ENCODE peak calls at places on chromosome 16, in six cellular contexts. One of them, this sample, is unnamed.

GRCh38 chr16:19804538-19805323 is 79.9 kb downstream of the GPRC5B start:
- DNase-seq in cardiac muscle cell: peak; percentile 46
- DNase-seq in left ventricle myocardium inferior: peak; percentile 71
- DNase-seq in tibial artery: peak; percentile 67
- DNase-seq in body of pancreas: peak; percentile 82
- DNase-seq in heart left ventricle: peak; percentile 78
- DNase-seq in this sample: peak; percentile 4

GRCh38 chr16:82091225-82091624 is 56.2 kb downstream of the HSD17B2 start:
- DNase-seq in left ventricle myocardium inferior: no peak
- DNase-seq in cardiac muscle cell: peak; percentile 25
- DNase-seq in heart left ventricle: no peak
- DNase-seq in body of pancreas: no peak
- DNase-seq in tibial artery: no peak
- DNase-seq in this sample: no peak

GRCh38 chr16:17374668-17375255 is 96.0 kb downstream of the XYLT1 start:
- DNase-seq in heart left ventricle: no peak
- DNase-seq in cardiac muscle cell: no peak
- DNase-seq in left ventricle myocardium inferior: no peak
- DNase-seq in tibial artery: no peak
- DNase-seq in body of pancreas: no peak
- DNase-seq in this sample: no peak

GRCh38 chr16:84524346-84524920 is 20.0 kb upstream of the MEAK7 start:
- DNase-seq in heart left ventricle: peak; percentile 47
- DNase-seq in cardiac muscle cell: no peak
- DNase-seq in tibial artery: no peak
- DNase-seq in body of pancreas: no peak
- DNase-seq in left ventricle myocardium inferior: no peak
- DNase-seq in this sample: no peak

GRCh38 chr16:89478576-89479221 is 11.7 kb downstream of the ANKRD11 start:
- DNase-seq in heart left ventricle: no peak
- DNase-seq in tibial artery: no peak
- DNase-seq in body of pancreas: no peak
- DNase-seq in cardiac muscle cell: peak; percentile 32
- DNase-seq in left ventricle myocardium inferior: no peak
- DNase-seq in this sample: no peak

GRCh38 chr16:8720080-8720966 is 45.9 kb downstream of the ABAT start:
- DNase-seq in left ventricle myocardium inferior: no peak
- DNase-seq in heart left ventricle: no peak
- DNase-seq in body of pancreas: peak; percentile 49
- DNase-seq in cardiac muscle cell: no peak
- DNase-seq in tibial artery: no peak
- DNase-seq in this sample: no peak

GRCh38 chr16:88338111-88338510 is 44.6 kb upstream of the ZNF469 start:
- DNase-seq in tibial artery: no peak
- DNase-seq in cardiac muscle cell: no peak
- DNase-seq in left ventricle myocardium inferior: no peak
- DNase-seq in heart left ventricle: peak; percentile 41
- DNase-seq in body of pancreas: no peak
- DNase-seq in this sample: no peak

GRCh38 chr16:81447383-81448101 is 2.9 kb downstream of the CMIP start:
- DNase-seq in heart left ventricle: no peak
- DNase-seq in cardiac muscle cell: no peak
- DNase-seq in tibial artery: no peak
- DNase-seq in left ventricle myocardium inferior: no peak
- DNase-seq in body of pancreas: peak; percentile 32
- DNase-seq in this sample: no peak

GRCh38 chr16:81729451-81729850 is 49.6 kb upstream of the PLCG2 start:
- DNase-seq in cardiac muscle cell: no peak
- DNase-seq in tibial artery: no peak
- DNase-seq in left ventricle myocardium inferior: no peak
- DNase-seq in body of pancreas: no peak
- DNase-seq in heart left ventricle: no peak
- DNase-seq in this sample: no peak

GRCh38 chr16:81937305-81938038 is 73.8 kb downstream of the SDR42E1 start:
- DNase-seq in tibial artery: no peak
- DNase-seq in left ventricle myocardium inferior: peak; percentile 16
- DNase-seq in heart left ventricle: no peak
- DNase-seq in cardiac muscle cell: peak; percentile 27
- DNase-seq in body of pancreas: no peak
- DNase-seq in this sample: no peak

GRCh38 chr16:89721644-89722391 is 481 bp downstream of the ZNF276 start:
- DNase-seq in cardiac muscle cell: peak; percentile 60
- DNase-seq in tibial artery: peak; percentile 52
- DNase-seq in heart left ventricle: peak; percentile 90
- DNase-seq in left ventricle myocardium inferior: peak; percentile 69
- DNase-seq in body of pancreas: no peak
- DNase-seq in this sample: peak; percentile 95

GRCh38 chr16:88739975-88740726 is 33.8 kb downstream of the CTU2 start:
- DNase-seq in left ventricle myocardium inferior: no peak
- DNase-seq in cardiac muscle cell: no peak
- DNase-seq in tibial artery: no peak
- DNase-seq in body of pancreas: no peak
- DNase-seq in heart left ventricle: no peak
- DNase-seq in this sample: no peak

GRCh38 chr16:86219655-86220445 is 290.5 kb upstream of the FOXF1 start:
- DNase-seq in heart left ventricle: no peak
- DNase-seq in cardiac muscle cell: peak; percentile 6
- DNase-seq in body of pancreas: peak; percentile 12
- DNase-seq in tibial artery: no peak
- DNase-seq in left ventricle myocardium inferior: no peak
- DNase-seq in this sample: no peak

GRCh38 chr16:58021661-58022551 is 3.6 kb upstream of the MMP15 start:
- DNase-seq in cardiac muscle cell: peak; percentile 22
- DNase-seq in tibial artery: no peak
- DNase-seq in heart left ventricle: peak; percentile 48
- DNase-seq in left ventricle myocardium inferior: peak; percentile 11
- DNase-seq in body of pancreas: no peak
- DNase-seq in this sample: no peak

GRCh38 chr16:66905633-66906539 is 12.8 kb downstream of the CDH16 start:
- DNase-seq in heart left ventricle: no peak
- DNase-seq in cardiac muscle cell: no peak
- DNase-seq in body of pancreas: peak; percentile 57
- DNase-seq in tibial artery: no peak
- DNase-seq in left ventricle myocardium inferior: peak; percentile 79
- DNase-seq in this sample: peak; percentile 80

GRCh38 chr16:55930036-55930435 is 54.9 kb upstream of the CES5A start:
- DNase-seq in body of pancreas: no peak
- DNase-seq in cardiac muscle cell: no peak
- DNase-seq in tibial artery: no peak
- DNase-seq in left ventricle myocardium inferior: no peak
- DNase-seq in heart left ventricle: no peak
- DNase-seq in this sample: no peak

GRCh38 chr16:3054965-3055733 is 8.8 kb downstream of the MMP25 start:
- DNase-seq in cardiac muscle cell: no peak
- DNase-seq in body of pancreas: no peak
- DNase-seq in left ventricle myocardium inferior: no peak
- DNase-seq in tibial artery: no peak
- DNase-seq in heart left ventricle: no peak
- DNase-seq in this sample: no peak

GRCh38 chr16:62190426-62190825 is 154.2 kb upstream of the CDH8 start:
- DNase-seq in heart left ventricle: no peak
- DNase-seq in tibial artery: no peak
- DNase-seq in cardiac muscle cell: peak; percentile 0
- DNase-seq in left ventricle myocardium inferior: no peak
- DNase-seq in body of pancreas: no peak
- DNase-seq in this sample: no peak

GRCh38 chr16:79605999-79606398 is 5.5 kb upstream of the MAF start:
- DNase-seq in heart left ventricle: no peak
- DNase-seq in tibial artery: no peak
- DNase-seq in cardiac muscle cell: peak; percentile 12
- DNase-seq in left ventricle myocardium inferior: no peak
- DNase-seq in body of pancreas: no peak
- DNase-seq in this sample: no peak

GRCh38 chr16:49742428-49743205 is 113.3 kb downstream of the ZNF423 start:
- DNase-seq in cardiac muscle cell: no peak
- DNase-seq in left ventricle myocardium inferior: no peak
- DNase-seq in heart left ventricle: no peak
- DNase-seq in tibial artery: no peak
- DNase-seq in body of pancreas: no peak
- DNase-seq in this sample: no peak

GRCh38 chr16:12459401-12459791 is 344.3 kb downstream of the CPPED1 start:
- DNase-seq in cardiac muscle cell: no peak
- DNase-seq in left ventricle myocardium inferior: peak; percentile 36
- DNase-seq in tibial artery: peak; percentile 60
- DNase-seq in heart left ventricle: peak; percentile 76
- DNase-seq in body of pancreas: no peak
- DNase-seq in this sample: peak; percentile 9
- H3K4me3 ChIP-seq in cardiac muscle cell: no peak overlapping the region
- H3K4me3 ChIP-seq in left ventricle myocardium inferior: no peak overlapping the region
- H3K4me3 ChIP-seq in tibial artery: no peak overlapping the region
- H3K4me3 ChIP-seq in heart left ventricle: no peak overlapping the region
- H3K4me3 ChIP-seq in body of pancreas: no peak overlapping the region
- H3K4me3 ChIP-seq in this sample: peak overlapping the region; percentile 26

GRCh38 chr16:48535369-48535787 is 74.6 kb downstream of the N4BP1 start:
- DNase-seq in heart left ventricle: no peak
- DNase-seq in body of pancreas: no peak
- DNase-seq in cardiac muscle cell: no peak
- DNase-seq in tibial artery: no peak
- DNase-seq in left ventricle myocardium inferior: no peak
- DNase-seq in this sample: no peak

GRCh38 chr16:48526958-48527331 is 83.0 kb downstream of the N4BP1 start:
- DNase-seq in tibial artery: no peak
- DNase-seq in left ventricle myocardium inferior: no peak
- DNase-seq in heart left ventricle: no peak
- DNase-seq in body of pancreas: no peak
- DNase-seq in cardiac muscle cell: no peak
- DNase-seq in this sample: no peak

GRCh38 chr16:48534601-48535340 is 75.2 kb downstream of the N4BP1 start:
- DNase-seq in body of pancreas: no peak
- DNase-seq in cardiac muscle cell: no peak
- DNase-seq in left ventricle myocardium inferior: no peak
- DNase-seq in heart left ventricle: no peak
- DNase-seq in tibial artery: no peak
- DNase-seq in this sample: no peak

GRCh38 chr16:48533931-48534330 is 76.0 kb downstream of the N4BP1 start:
- DNase-seq in cardiac muscle cell: no peak
- DNase-seq in tibial artery: no peak
- DNase-seq in body of pancreas: no peak
- DNase-seq in left ventricle myocardium inferior: no peak
- DNase-seq in heart left ventricle: no peak
- DNase-seq in this sample: no peak

DNA sequence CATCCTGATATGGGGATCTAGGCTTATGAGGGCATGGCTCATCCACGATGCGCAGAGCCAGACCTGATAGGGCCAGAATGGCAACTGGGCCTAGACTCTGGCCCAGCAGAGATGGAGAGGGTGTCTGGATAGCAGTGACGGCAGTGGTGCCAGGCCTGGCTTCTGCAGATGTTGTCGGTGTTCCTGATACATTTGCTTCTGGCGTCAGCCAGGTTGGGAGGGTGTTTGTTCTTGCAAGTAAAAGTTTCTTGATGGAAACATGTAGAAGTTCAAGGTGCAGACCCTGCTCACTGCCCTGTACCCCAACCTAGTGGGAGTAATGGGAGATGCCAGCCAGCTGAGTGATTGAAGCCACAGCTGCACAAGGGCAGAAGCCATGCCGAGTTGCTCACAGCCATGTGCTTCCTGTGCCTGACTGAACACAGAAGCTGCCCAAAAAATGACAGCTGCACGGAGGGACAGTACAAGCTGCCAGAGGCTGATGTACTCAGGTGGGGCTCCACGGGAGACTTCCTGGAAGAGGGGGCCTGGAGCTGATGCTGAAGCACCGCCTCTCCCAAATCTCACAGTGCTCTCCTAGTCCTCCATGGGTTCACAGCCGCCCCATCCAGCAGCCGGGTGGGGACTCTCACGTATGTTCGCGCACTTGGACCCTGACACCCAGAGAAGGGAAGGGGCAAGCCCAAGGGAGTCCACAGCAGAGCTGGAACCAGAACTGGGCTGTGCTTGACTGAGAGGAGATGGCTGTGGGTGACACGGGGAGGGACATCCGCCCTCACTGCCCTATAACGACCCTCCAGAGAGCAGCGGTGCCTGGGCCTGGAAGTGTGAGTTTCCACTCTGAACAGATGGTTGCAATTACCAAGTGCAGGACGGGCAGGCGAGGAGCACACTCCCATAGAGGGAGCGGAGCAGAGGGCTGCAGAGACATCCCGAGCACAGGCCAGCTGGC is 78.7 kb downstream of the N4BP1 start:
- DNase-seq in body of pancreas: no peak
- DNase-seq in tibial artery: peak; percentile 50
- DNase-seq in cardiac muscle cell: peak; percentile 71
- DNase-seq in heart left ventricle: no peak
- DNase-seq in left ventricle myocardium inferior: peak; percentile 53
- DNase-seq in this sample: no peak
- H3K4me1 ChIP-seq in body of pancreas: peaks cover 8% of the 10 kb centered on the region
- H3K4me1 ChIP-seq in tibial artery: peaks cover 18% of the 10 kb centered on the region
- H3K4me1 ChIP-seq in cardiac muscle cell: peaks cover 3% of the 10 kb centered on the region
- H3K4me1 ChIP-seq in heart left ventricle: peaks cover 12% of the 10 kb centered on the region
- H3K4me1 ChIP-seq in left ventricle myocardium inferior: peaks cover 20% of the 10 kb centered on the region
- H3K4me1 ChIP-seq in this sample: no peaks in the 10 kb centered on the region

DNA sequence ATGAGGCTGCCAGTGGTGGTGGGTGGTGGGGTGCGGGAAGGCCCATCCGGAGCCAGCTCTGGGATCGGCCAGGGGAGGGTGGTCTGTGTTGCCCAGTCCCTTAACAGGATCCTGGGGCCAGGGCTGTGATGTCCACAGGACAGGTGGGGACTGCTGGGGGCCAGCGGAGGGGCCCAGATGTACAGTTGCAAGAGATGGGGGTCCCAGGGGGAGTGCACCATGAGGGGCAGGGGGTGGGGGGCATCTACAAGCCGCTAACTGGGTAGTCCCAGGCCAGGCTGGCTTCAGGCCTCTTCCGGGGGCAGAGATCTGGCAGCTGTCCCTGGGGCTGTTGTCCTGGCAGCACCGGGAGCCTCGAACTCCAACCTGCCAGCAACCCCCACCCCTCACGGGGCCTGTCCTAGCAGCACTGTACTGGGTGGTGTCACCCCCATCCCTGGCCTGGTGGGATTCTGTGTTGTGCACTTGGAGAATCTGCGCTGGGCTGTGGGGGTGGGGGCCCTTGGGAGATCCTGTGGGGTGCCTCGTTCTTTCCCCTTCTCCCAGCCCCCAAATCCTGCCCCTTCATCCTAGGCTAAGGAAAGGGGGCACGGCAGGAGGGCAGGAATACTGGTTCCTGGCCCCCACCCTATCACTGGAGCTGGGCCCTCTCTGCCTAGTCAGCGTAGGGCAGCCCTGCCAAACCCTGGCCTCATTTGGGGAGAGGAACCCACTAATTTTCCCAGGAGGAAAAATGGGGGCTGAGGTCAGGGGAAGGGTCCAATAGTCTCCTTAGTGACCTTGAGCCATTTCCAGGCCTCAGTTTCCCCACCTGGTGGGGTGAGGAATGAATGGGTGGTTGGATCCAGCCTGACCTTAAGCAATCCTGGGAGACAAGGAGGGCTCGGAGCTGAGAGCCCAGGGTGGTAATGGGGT is 1.4 kb downstream of the MTSS2 start:
- DNase-seq in left ventricle myocardium inferior: no peak
- DNase-seq in tibial artery: no peak
- DNase-seq in heart left ventricle: peak; percentile 65
- DNase-seq in cardiac muscle cell: no peak
- DNase-seq in body of pancreas: no peak
- DNase-seq in this sample: no peak
- H3K4me3 ChIP-seq in left ventricle myocardium inferior: peak overlapping the region; percentile 87
- H3K4me3 ChIP-seq in tibial artery: peak overlapping the region; percentile 75
- H3K4me3 ChIP-seq in heart left ventricle: peak overlapping the region; percentile 67
- H3K4me3 ChIP-seq in cardiac muscle cell: peak overlapping the region; percentile 80
- H3K4me3 ChIP-seq in body of pancreas: no peak overlapping the region
- H3K4me3 ChIP-seq in this sample: no peak overlapping the region

GRCh38 chr16:20870122-20870521 is 30.0 kb downstream of the DCUN1D3 start:
- DNase-seq in cardiac muscle cell: no peak
- DNase-seq in tibial artery: no peak
- DNase-seq in body of pancreas: no peak
- DNase-seq in heart left ventricle: no peak
- DNase-seq in left ventricle myocardium inferior: no peak
- DNase-seq in this sample: no peak
- H3K4me1 ChIP-seq in cardiac muscle cell: peaks cover 59% of the 10 kb centered on the region
- H3K4me1 ChIP-seq in tibial artery: peaks cover 94% of the 10 kb centered on the region
- H3K4me1 ChIP-seq in body of pancreas: peaks cover 69% of the 10 kb centered on the region
- H3K4me1 ChIP-seq in heart left ventricle: peaks cover 98% of the 10 kb centered on the region
- H3K4me1 ChIP-seq in left ventricle myocardium inferior: peaks cover 100% of the 10 kb centered on the region
- H3K4me1 ChIP-seq in this sample: peaks cover 18% of the 10 kb centered on the region

This sample was measured in CD4-positive, CD25-positive, alpha-beta regulatory T cell.